ENCODE peak calls at places on chromosomes 16 and 17, in four cellular contexts. One of them, this sample, is unnamed.
A peak's percentile ranks its signal among the peaks of the same experiment; 100 is the strongest.

GRCh38 chr17:39132192-39132600 is 19.2 kb downstream of the PLXDC1 start:
- DNase-seq in AG08395: peak; percentile 93
- DNase-seq in effector CD4-positive, alpha-beta T cell: no peak
- DNase-seq in HFFc6: peak; percentile 88
- DNase-seq in this sample: no peak

GRCh38 chr17:927611-928461 is 51.7 kb downstream of the NXN start:
- DNase-seq in AG08395: peak; percentile 90
- DNase-seq in effector CD4-positive, alpha-beta T cell: no peak
- DNase-seq in HFFc6: peak; percentile 95
- DNase-seq in this sample: no peak

GRCh38 chr17:38334480-38335364 is 9.0 kb downstream of the GPR179 start:
- DNase-seq in AG08395: no peak
- DNase-seq in effector CD4-positive, alpha-beta T cell: no peak
- DNase-seq in HFFc6: no peak
- DNase-seq in this sample: no peak

GRCh38 chr17:70642059-70642458 is 472.7 kb downstream of the KCNJ2 start:
- DNase-seq in AG08395: no peak
- DNase-seq in effector CD4-positive, alpha-beta T cell: no peak
- DNase-seq in HFFc6: no peak
- DNase-seq in this sample: no peak

GRCh38 chr17:43366809-43367587 is 31.8 kb upstream of the ARL4D start:
- DNase-seq in AG08395: no peak
- DNase-seq in effector CD4-positive, alpha-beta T cell: no peak
- DNase-seq in HFFc6: no peak
- DNase-seq in this sample: no peak

GRCh38 chr17:74852237-74853047 is 7.2 kb downstream of the GRIN2C start:
- DNase-seq in AG08395: no peak
- DNase-seq in effector CD4-positive, alpha-beta T cell: peak; percentile 19
- DNase-seq in HFFc6: no peak
- DNase-seq in this sample: no peak

GRCh38 chr16:89024546-89024945 is 47.5 kb upstream of the CBFA2T3 start:
- DNase-seq in AG08395: no peak
- DNase-seq in effector CD4-positive, alpha-beta T cell: no peak
- DNase-seq in HFFc6: no peak
- DNase-seq in this sample: no peak

GRCh38 chr16:28181557-28181914 is 30.2 kb downstream of the XPO6 start:
- DNase-seq in AG08395: peak; percentile 90
- DNase-seq in effector CD4-positive, alpha-beta T cell: no peak
- DNase-seq in HFFc6: peak; percentile 93
- DNase-seq in this sample: no peak

GRCh38 chr17:32174889-32175288 is 32.6 kb downstream of the RHOT1 start:
- DNase-seq in AG08395: no peak
- DNase-seq in effector CD4-positive, alpha-beta T cell: no peak
- DNase-seq in HFFc6: no peak
- DNase-seq in this sample: no peak

GRCh38 chr17:51045616-51046526 is 74.8 kb downstream of the SPAG9 start:
- DNase-seq in AG08395: peak; percentile 4
- DNase-seq in effector CD4-positive, alpha-beta T cell: no peak
- DNase-seq in HFFc6: no peak
- DNase-seq in this sample: no peak

GRCh38 chr17:65523411-65523810 is 38.0 kb downstream of the AXIN2 start:
- DNase-seq in AG08395: no peak
- DNase-seq in effector CD4-positive, alpha-beta T cell: no peak
- DNase-seq in HFFc6: no peak
- DNase-seq in this sample: no peak